ENCODE peak calls at places on chromosomes 11 and 22, in ten cellular contexts. R is tibial nerve, O is ovary, A is upper lobe of left lung, L is A549, E is stomach, H is H1, B is transverse colon, F is sigmoid colon, T is K562. U is an unnamed sample.

GRCh38 chr11:102555091-102555490 is 24.5 kb upstream of the MMP7 start:
- DNase-seq in O (no peak), L (no peak), H (no peak), A (no peak), F (no peak), T (no peak), R (no peak), B (no peak), E (no peak), U (no peak)

GRCh38 chr22:23688121-23688520 is 2.7 kb upstream of the RGL4 start:
- DNase-seq in O (no peak), A (no peak), H (no peak), T (no peak), R (no peak), L (no peak), F (no peak), E (peak), B (no peak), U (no peak)

GRCh38 chr11:2768471-2769408 is 68.9 kb upstream of the KCNQ1OT1 start:
- DNase-seq in H (peak), A (peak), B (no peak), L (peak), T (peak), E (peak), R (no peak), F (peak), O (peak), U (peak)

GRCh38 chr22:39301926-39302325 is 17.5 kb downstream of the RPL3 start:
- DNase-seq in F (no peak), H (no peak), T (no peak), O (no peak), A (no peak), B (no peak), E (no peak), L (no peak), R (no peak), U (no peak)

GRCh38 chr11:81497202-81497804 is 1236.4 kb downstream of the FAM181B start:
- DNase-seq in H (no peak), R (peak), T (peak), O (no peak), E (no peak), F (no peak), A (no peak), B (no peak), L (peak), U (no peak)

GRCh38 chr11:105821366-105821765 is 200.7 kb downstream of the MSANTD4 start:
- DNase-seq in O (no peak), E (no peak), B (no peak), A (no peak), L (no peak), H (no peak), F (no peak), T (no peak), R (no peak), U (no peak)

GRCh38 chr11:44351006-44351660 is 41.2 kb upstream of the ALX4 start:
- DNase-seq in H (no peak), O (no peak), A (no peak), F (no peak), E (no peak), R (no peak), B (no peak), T (no peak), L (no peak), U (no peak)

GRCh38 chr11:20555783-20556182 is 43.6 kb upstream of the SLC6A5 start:
- DNase-seq in O (no peak), A (no peak), L (no peak), E (no peak), B (no peak), F (no peak), R (no peak), T (no peak), H (no peak), U (no peak)

GRCh38 chr22:21826204-21826603 is 41.2 kb downstream of the MAPK1 start:
- DNase-seq in L (no peak), E (no peak), B (no peak), H (no peak), R (no peak), O (no peak), T (peak), A (no peak), F (no peak), U (no peak)

DNA sequence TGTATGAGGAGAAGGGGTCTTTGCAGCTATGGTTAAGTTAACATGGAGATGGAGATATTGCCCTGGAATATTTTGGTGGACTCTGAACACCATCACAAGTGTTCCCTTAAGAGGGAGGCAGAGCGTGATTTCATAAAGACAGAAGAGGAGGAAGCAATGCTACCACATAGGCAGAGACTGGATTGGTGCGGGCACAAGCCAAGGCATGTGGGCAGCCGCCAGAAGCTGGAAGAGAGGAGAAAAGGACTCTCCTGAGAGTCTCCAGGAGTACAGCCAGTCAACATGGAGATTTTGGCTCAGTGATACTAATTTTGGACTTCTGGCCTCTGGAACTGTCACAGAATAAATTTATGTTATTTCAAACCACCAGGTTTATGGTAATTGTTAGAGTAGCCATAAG is 231.6 kb downstream of the OPCML start:
- DNase-seq in F (no peak), E (no peak), L (no peak), A (no peak), O (no peak), H (no peak), B (no peak), R (no peak), T (no peak), U (no peak)
- TF ChIP-seq EP300 in F (no peak), E (no peak), L (no peak), A (no peak), O (no peak), H (no peak), B (no peak), R (no peak), T (no peak), U (no peak)

GRCh38 chr11:61297341-61297740 is 2.2 kb upstream of the VWCE start:
- DNase-seq in O (no peak), B (no peak), A (no peak), F (no peak), R (no peak), E (no peak), L (no peak), T (no peak), H (no peak), U (no peak)

GRCh38 chr11:61297741-61298140 is 2.6 kb upstream of the VWCE start:
- DNase-seq in R (peak), A (no peak), B (no peak), T (no peak), L (no peak), F (peak), H (no peak), O (peak), E (no peak), U (no peak)

GRCh38 chr11:61302550-61302949 is 7.4 kb upstream of the VWCE start:
- DNase-seq in F (no peak), H (no peak), A (no peak), T (no peak), B (no peak), O (no peak), R (no peak), E (no peak), L (no peak), U (no peak)

GRCh38 chr11:61295596-61295926 is 445 bp upstream of the VWCE start:
- DNase-seq in O (no peak), H (no peak), B (peak), L (no peak), T (no peak), R (no peak), E (peak), F (no peak), A (no peak), U (no peak)

GRCh38 chr11:61298663-61299244 is 3.6 kb upstream of the VWCE start:
- DNase-seq in B (no peak), H (no peak), F (no peak), R (no peak), L (no peak), O (no peak), T (no peak), A (no peak), E (no peak), U (no peak)
- TF ChIP-seq EP300 in B (no peak), H (no peak), F (no peak), R (no peak), L (no peak), O (no peak), T (no peak), A (no peak), E (no peak), U (no peak)

DNA sequence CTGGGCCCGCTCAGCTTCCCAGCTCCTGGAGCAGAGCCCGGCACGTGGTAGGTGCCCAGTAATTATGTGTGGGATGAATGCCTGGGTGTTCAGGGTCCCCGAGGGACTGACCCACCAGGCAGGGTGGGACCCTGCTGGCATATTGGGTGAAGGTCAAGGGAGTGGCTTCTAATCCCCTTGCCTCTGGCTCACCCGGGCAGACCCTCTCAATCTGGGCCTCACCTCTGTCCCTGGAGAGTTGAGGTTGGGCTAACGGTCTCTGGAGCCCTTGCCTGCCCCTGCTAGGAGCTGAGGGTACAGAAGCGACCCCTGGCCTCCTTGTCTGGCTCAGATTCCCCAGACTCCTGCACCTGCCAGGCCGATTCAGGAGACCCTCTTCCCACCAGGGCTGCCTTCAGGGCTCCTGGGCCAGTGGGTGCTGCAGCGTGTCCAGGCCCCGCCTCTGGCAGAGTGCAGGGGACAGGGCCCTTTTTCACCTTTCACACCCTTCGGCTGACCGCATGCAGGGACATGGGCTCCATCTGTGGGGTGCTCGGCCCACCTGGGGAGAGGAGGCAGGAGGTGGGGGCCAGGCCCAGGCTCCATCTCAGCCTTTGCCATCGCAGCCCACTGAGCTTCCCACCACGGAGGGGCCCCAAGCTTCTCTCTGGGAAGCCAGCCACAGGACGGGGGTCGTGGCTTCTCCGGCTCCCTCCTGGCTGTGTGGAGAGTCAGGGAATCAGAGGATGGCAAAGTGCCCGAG is 3.8 kb upstream of the CTSD start:
- DNase-seq in A (peak), E (peak), F (peak), H (no peak), R (no peak), B (no peak), O (no peak), T (no peak), L (no peak), U (peak)
- TF ChIP-seq EP300 in A (no peak), E (no peak), F (no peak), H (no peak), R (no peak), B (no peak), O (no peak), T (no peak), L (no peak), U (no peak)

GRCh38 chr22:36564422-36565151 is 35.6 kb upstream of the EIF3D start:
- DNase-seq in A (peak), R (no peak), F (no peak), L (no peak), O (no peak), T (no peak), B (no peak), H (no peak), E (no peak), U (no peak)

GRCh38 chr22:36563898-36564297 is 34.9 kb upstream of the EIF3D start:
- DNase-seq in R (no peak), B (no peak), F (no peak), H (no peak), E (no peak), L (no peak), T (no peak), O (no peak), A (no peak), U (no peak)

GRCh38 chr22:36565686-36566085 is 36.7 kb upstream of the EIF3D start:
- DNase-seq in E (no peak), A (no peak), O (no peak), L (no peak), H (no peak), R (no peak), T (no peak), F (no peak), B (no peak), U (no peak)

GRCh38 chr22:36566720-36567119 is 37.8 kb upstream of the EIF3D start:
- DNase-seq in R (no peak), L (no peak), A (no peak), H (no peak), O (no peak), F (no peak), B (no peak), T (no peak), E (no peak), U (no peak)

GRCh38 chr22:36565152-36565507 is 36.2 kb upstream of the EIF3D start:
- DNase-seq in A (no peak), O (no peak), L (no peak), B (no peak), R (no peak), T (no peak), E (no peak), H (no peak), F (no peak), U (no peak)
- TF ChIP-seq EP300 in A (no peak), O (no peak), L (no peak), B (no peak), R (no peak), T (no peak), E (no peak), H (no peak), F (no peak), U (no peak)

DNA sequence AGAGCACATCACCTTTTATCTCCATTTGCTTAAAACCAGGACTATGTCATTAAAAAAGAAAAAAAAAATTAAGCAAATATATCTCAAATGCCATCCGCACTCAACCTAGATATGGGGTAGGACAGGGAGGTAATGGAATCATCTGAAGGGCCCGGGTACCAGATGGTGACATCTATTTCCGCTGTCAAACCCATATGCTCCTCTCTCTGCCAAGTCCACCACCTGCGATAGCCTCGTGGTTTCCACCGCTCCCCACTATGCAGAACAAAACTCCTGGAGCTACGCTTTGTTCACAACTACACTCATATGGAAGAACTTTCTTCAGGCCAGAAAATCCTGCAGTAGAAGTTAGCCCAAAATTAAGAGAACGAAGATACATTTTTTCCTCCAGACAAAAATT is 31.4 kb downstream of the FEZ1 start:
- DNase-seq in O (no peak), R (no peak), L (no peak), H (no peak), A (no peak), E (no peak), T (no peak), B (no peak), F (no peak), U (no peak)
- TF ChIP-seq EP300 in O (no peak), R (no peak), L (no peak), H (no peak), A (no peak), E (no peak), T (no peak), B (no peak), F (no peak), U (no peak)